ENCODE peak calls at places on chromosome 11, in five cellular contexts. One of them, this sample, is unnamed.

GRCh38 chr11:12693075-12693473 is 18.9 kb downstream of the TEAD1 start:
- ATAC-seq in IMR-90: no peak
- ATAC-seq in Right ventricle myocardium superior: peak
- ATAC-seq in CD4-positive, alpha-beta T cell: no peak
- ATAC-seq in T-helper 17 cell: no peak
- ATAC-seq in this sample: peak

GRCh38 chr11:88015170-88015569 is 160.1 kb downstream of the RAB38 start:
- ATAC-seq in T-helper 17 cell: no peak
- ATAC-seq in CD4-positive, alpha-beta T cell: no peak
- ATAC-seq in Right ventricle myocardium superior: no peak
- ATAC-seq in IMR-90: no peak
- ATAC-seq in this sample: no peak

GRCh38 chr11:22208151-22208858 is 15.4 kb downstream of the ANO5 start:
- ATAC-seq in CD4-positive, alpha-beta T cell: no peak
- ATAC-seq in T-helper 17 cell: no peak
- ATAC-seq in IMR-90: no peak
- ATAC-seq in Right ventricle myocardium superior: peak
- ATAC-seq in this sample: no peak

GRCh38 chr11:111723595-111723994 is 42.6 kb downstream of the PPP2R1B start:
- ATAC-seq in CD4-positive, alpha-beta T cell: no peak
- ATAC-seq in T-helper 17 cell: no peak
- ATAC-seq in IMR-90: no peak
- ATAC-seq in Right ventricle myocardium superior: peak
- ATAC-seq in this sample: peak

GRCh38 chr11:298406-299065 is 790 bp downstream of the IFITM5 start:
- ATAC-seq in Right ventricle myocardium superior: no peak
- ATAC-seq in CD4-positive, alpha-beta T cell: no peak
- ATAC-seq in T-helper 17 cell: no peak
- ATAC-seq in IMR-90: no peak
- ATAC-seq in this sample: no peak

GRCh38 chr11:79546366-79546765 is 105.5 kb upstream of the TENM4 start:
- ATAC-seq in Right ventricle myocardium superior: no peak
- ATAC-seq in T-helper 17 cell: no peak
- ATAC-seq in IMR-90: no peak
- ATAC-seq in CD4-positive, alpha-beta T cell: no peak
- ATAC-seq in this sample: no peak

GRCh38 chr11:112881461-112881860 is 79.8 kb upstream of the NCAM1 start:
- ATAC-seq in Right ventricle myocardium superior: peak
- ATAC-seq in CD4-positive, alpha-beta T cell: no peak
- ATAC-seq in T-helper 17 cell: no peak
- ATAC-seq in IMR-90: no peak
- ATAC-seq in this sample: peak

GRCh38 chr11:57240757-57241156 is 3.7 kb upstream of the APLNR start:
- ATAC-seq in CD4-positive, alpha-beta T cell: no peak
- ATAC-seq in T-helper 17 cell: no peak
- ATAC-seq in IMR-90: no peak
- ATAC-seq in Right ventricle myocardium superior: peak
- ATAC-seq in this sample: peak

GRCh38 chr11:112537846-112538330 is 277.2 kb upstream of the PLET1 start:
- ATAC-seq in IMR-90: no peak
- ATAC-seq in T-helper 17 cell: no peak
- ATAC-seq in CD4-positive, alpha-beta T cell: no peak
- ATAC-seq in Right ventricle myocardium superior: no peak
- ATAC-seq in this sample: no peak

This sample was measured in SK-N-SH treated with all-trans-retinoic acid at 6 μM for 48 hours.